ENCODE peak calls at places on chromosomes 16 and 17, in nine cellular contexts. A, B, H, I, G, E, F, X and J are unnamed samples.

GRCh38 chr17:46157443-46158107 is 35.7 kb downstream of the KANSL1 start:
- DNase-seq in A (no peak), B (no peak), H (no peak), I (no peak), G (no peak), E (no peak), F (peak; percentile 64), X (no peak), J (no peak)

GRCh38 chr17:77285594-77286390 is 145.0 kb downstream of the SEC14L1 start:
- DNase-seq in A (peak; percentile 72), B (peak; percentile 87), H (peak; percentile 88), I (no peak), G (no peak), E (no peak), F (peak; percentile 95), X (peak; percentile 67), J (no peak)

GRCh38 chr17:63431939-63432804 is 13.9 kb downstream of the CYB561 start:
- DNase-seq in A (no peak), B (peak; percentile 65), H (no peak), I (no peak), G (peak; percentile 70), E (no peak), F (peak; percentile 78), X (peak; percentile 93), J (no peak)

GRCh38 chr16:25823891-25824290 is 132.1 kb downstream of the HS3ST4 start:
- DNase-seq in A (no peak), B (no peak), H (no peak), I (no peak), G (no peak), E (no peak), F (no peak), X (no peak), J (no peak)

GRCh38 chr17:43772877-43773648 is 5.7 kb downstream of the DUSP3 start:
- DNase-seq in A (no peak), B (no peak), H (no peak), I (no peak), G (no peak), E (no peak), F (peak; percentile 90), X (no peak), J (no peak)

GRCh38 chr17:72720494-72720825 is 372.0 kb downstream of the SLC39A11 start:
- DNase-seq in A (no peak), B (no peak), H (no peak), I (no peak), G (no peak), E (no peak), F (no peak), X (no peak), J (no peak)

GRCh38 chr17:73758245-73758644 is 114.0 kb upstream of the SDK2 start:
- DNase-seq in A (no peak), B (no peak), H (no peak), I (no peak), G (no peak), E (no peak), F (no peak), X (no peak), J (no peak)

GRCh38 chr17:76683011-76683755 is 27.6 kb downstream of the MXRA7 start:
- DNase-seq in A (no peak), B (no peak), H (no peak), I (no peak), G (peak; percentile 59), E (peak; percentile 81), F (no peak), X (peak; percentile 62), J (no peak)

GRCh38 chr17:20271016-20271610 is 196.2 kb downstream of the LGALS9B start:
- DNase-seq in A (no peak), B (no peak), H (no peak), I (no peak), G (no peak), E (peak; percentile 19), F (no peak), X (no peak), J (no peak)

GRCh38 chr16:30166202-30166902 is 17.1 kb upstream of the CORO1A start:
- DNase-seq in A (no peak), B (no peak), H (no peak), I (no peak), G (no peak), E (no peak), F (no peak), X (no peak), J (no peak)

GRCh38 chr17:78802008-78802407 is 19.9 kb upstream of the CYTH1 start:
- DNase-seq in A (no peak), B (no peak), H (no peak), I (no peak), G (peak; percentile 29), E (no peak), F (no peak), X (no peak), J (no peak)

GRCh38 chr16:79997257-79997656 is 396.7 kb upstream of the MAF start:
- DNase-seq in A (no peak), B (no peak), H (no peak), I (no peak), G (peak; percentile 26), E (peak; percentile 60), F (peak; percentile 17), X (peak; percentile 10), J (no peak)
- TF ChIP-seq CTCF in A (peak; percentile 15), B (peak; percentile 57), H (peak; percentile 57), I (peak; percentile 22), G (peak; percentile 58), E (peak; percentile 79), F (peak; percentile 26), X (peak; percentile 47), J (peak; percentile 64)

DNA sequence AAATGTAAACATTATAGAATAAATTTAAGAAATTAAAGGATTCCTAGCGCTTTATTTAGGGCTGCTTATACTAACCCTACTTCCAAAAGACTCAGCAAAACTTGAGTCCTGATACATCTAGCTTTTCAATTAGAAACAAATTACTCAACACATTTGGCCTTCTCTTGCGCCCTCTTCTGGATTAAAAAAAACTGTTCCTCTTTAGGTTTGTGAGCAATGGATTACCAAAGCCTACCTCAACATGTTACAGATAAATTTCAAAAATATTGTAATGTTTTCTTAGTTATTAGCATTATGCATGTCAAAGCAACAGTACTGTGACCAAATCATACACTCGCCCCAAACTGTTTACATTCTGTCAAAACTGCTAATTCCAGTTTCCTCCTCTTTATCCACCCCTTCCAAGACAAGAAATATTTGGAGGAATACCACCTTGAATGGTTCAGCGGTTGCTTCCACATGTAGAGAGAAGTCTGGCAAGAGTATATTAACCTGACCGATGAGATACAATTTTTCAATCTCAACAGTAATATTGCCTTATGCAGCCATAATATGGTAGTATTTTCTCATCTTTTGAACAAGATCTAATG is 2.7 kb downstream of the NUFIP2 start:
- DNase-seq in A (no peak), B (peak; percentile 41), H (peak; percentile 60), I (no peak), G (no peak), E (peak; percentile 74), F (peak; percentile 78), X (no peak), J (no peak)
- TF ChIP-seq CTCF in A (peak; percentile 55), B (peak; percentile 47), H (peak; percentile 78), I (peak; percentile 45), G (peak; percentile 59), E (peak; percentile 58), F (peak; percentile 54), X (peak; percentile 37), J (peak; percentile 86)

GRCh38 chr16:84657229-84657837 is 9.0 kb downstream of the KLHL36 start:
- DNase-seq in A (no peak), B (no peak), H (no peak), I (no peak), G (no peak), E (no peak), F (no peak), X (no peak), J (no peak)

GRCh38 chr16:84656557-84657130 is 8.3 kb downstream of the KLHL36 start:
- DNase-seq in A (no peak), B (no peak), H (no peak), I (no peak), G (no peak), E (no peak), F (no peak), X (no peak), J (no peak)

GRCh38 chr16:84660973-84661372 is 12.7 kb downstream of the KLHL36 start:
- DNase-seq in A (no peak), B (no peak), H (no peak), I (no peak), G (no peak), E (no peak), F (no peak), X (no peak), J (no peak)

GRCh38 chr16:84659656-84660300 is 11.5 kb downstream of the KLHL36 start:
- DNase-seq in A (no peak), B (no peak), H (no peak), I (no peak), G (no peak), E (no peak), F (no peak), X (no peak), J (no peak)

DNA sequence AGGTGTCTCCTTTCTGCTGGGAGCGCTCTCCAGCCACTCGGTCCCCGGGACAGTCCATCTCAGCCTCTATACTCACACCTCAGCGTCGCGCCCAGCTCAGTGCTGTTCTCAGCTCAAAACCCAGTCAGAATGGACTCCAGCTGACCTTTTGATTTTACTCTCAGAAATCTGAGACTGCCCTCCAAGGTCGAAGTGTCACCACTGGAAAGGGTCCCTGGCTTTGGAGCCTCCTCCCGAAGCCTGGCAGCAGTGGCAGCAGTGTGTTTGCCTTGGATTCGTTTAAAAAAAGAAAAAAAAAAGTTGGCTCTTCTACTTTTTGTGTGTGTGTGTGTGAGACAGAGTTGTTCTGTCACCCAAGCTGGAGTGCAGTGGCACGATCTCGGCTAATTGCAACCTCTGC is 10.4 kb downstream of the KLHL36 start:
- DNase-seq in A (no peak), B (no peak), H (no peak), I (no peak), G (no peak), E (no peak), F (no peak), X (no peak), J (no peak)
- TF ChIP-seq CTCF in A (no peak), B (no peak), H (no peak), I (no peak), G (no peak), E (no peak), F (no peak), X (no peak), J (no peak)

GRCh38 chr17:8221663-8222379 is 11.4 kb upstream of the AURKB start:
- DNase-seq in A (peak; percentile 84), B (peak; percentile 69), H (peak; percentile 72), I (no peak), G (peak; percentile 87), E (peak; percentile 89), F (peak; percentile 90), X (peak; percentile 81), J (peak; percentile 90)

GRCh38 chr17:8222380-8222629 is 11.9 kb upstream of the AURKB start:
- DNase-seq in A (no peak), B (no peak), H (no peak), I (no peak), G (no peak), E (no peak), F (no peak), X (no peak), J (no peak)

GRCh38 chr17:8223356-8224063 is 13.1 kb upstream of the AURKB start:
- DNase-seq in A (peak; percentile 77), B (peak; percentile 45), H (peak; percentile 46), I (no peak), G (peak; percentile 72), E (peak; percentile 82), F (peak; percentile 53), X (peak; percentile 79), J (no peak)

GRCh38 chr17:8222630-8223355 is 12.4 kb upstream of the AURKB start:
- DNase-seq in A (peak; percentile 97), B (peak; percentile 92), H (peak; percentile 73), I (peak; percentile 60), G (peak; percentile 88), E (peak; percentile 93), F (peak; percentile 98), X (peak; percentile 89), J (peak; percentile 95)

GRCh38 chr17:8220783-8221662 is 10.6 kb upstream of the AURKB start:
- DNase-seq in A (peak; percentile 89), B (peak; percentile 84), H (peak; percentile 81), I (no peak), G (peak; percentile 88), E (peak; percentile 92), F (peak; percentile 92), X (peak; percentile 91), J (peak; percentile 92)
- TF ChIP-seq CTCF in A (no peak), B (no peak), H (no peak), I (no peak), G (no peak), E (peak; percentile 15), F (no peak), X (no peak), J (no peak)